ENCODE peak calls at places on chromosomes 3 and 15, in seven cellular contexts. J is fibroblast of lung; D is GM12878; N is transverse colon; A is SK-N-MC; P is CD8-positive, alpha-beta memory T cell; X is CD8-positive, alpha-beta T cell. E is an unnamed sample.

GRCh38 chr15:45777781-45778180 is 143.0 kb downstream of the SQOR start:
- DNase-seq in X (no peak), D (no peak), P (no peak), A (no peak), N (no peak), J (no peak), E (no peak)

GRCh38 chr3:159978353-159978752 is 10.3 kb upstream of the IL12A start:
- DNase-seq in A (no peak), D (no peak), P (no peak), J (no peak), N (peak; percentile 42), X (no peak), E (no peak)

GRCh38 chr15:100778831-100779288 is 100.8 kb upstream of the ALDH1A3 start:
- DNase-seq in X (no peak), P (no peak), J (no peak), A (no peak), D (no peak), N (no peak), E (no peak)

GRCh38 chr3:50268703-50269451 is at the start of gene SEMA3B:
- DNase-seq in P (no peak), A (no peak), X (no peak), D (no peak), J (peak; percentile 29), N (peak; percentile 89), E (no peak)

GRCh38 chr3:9806688-9807589 is 3.1 kb upstream of the TTLL3 start:
- DNase-seq in N (no peak), J (no peak), A (no peak), X (no peak), P (no peak), D (no peak), E (no peak)

GRCh38 chr3:82978368-82978767 is 1216.9 kb upstream of the GBE1 start:
- DNase-seq in J (no peak), N (no peak), A (peak; percentile 57), P (no peak), X (no peak), D (no peak), E (no peak)

GRCh38 chr3:136250862-136251460 is 821 bp downstream of the PCCB start:
- DNase-seq in P (peak; percentile 14), X (peak; percentile 10), D (peak; percentile 16), J (peak; percentile 64), N (peak; percentile 69), A (no peak), E (no peak)

GRCh38 chr15:42863572-42864239 is 56.9 kb downstream of the TTBK2 start:
- DNase-seq in P (no peak), J (peak; percentile 16), X (no peak), D (no peak), N (no peak), A (no peak), E (no peak)

GRCh38 chr3:146326875-146327543 is 76.1 kb upstream of the PLSCR4 start:
- DNase-seq in D (no peak), X (no peak), J (peak; percentile 61), A (no peak), P (no peak), N (peak; percentile 49), E (no peak)

GRCh38 chr15:89230277-89230676 is 8.9 kb upstream of the RLBP1 start:
- DNase-seq in X (no peak), A (no peak), P (no peak), D (no peak), N (no peak), J (no peak), E (no peak)

GRCh38 chr15:77786181-77786890 is 153.6 kb upstream of the LINGO1 start:
- DNase-seq in D (no peak), X (no peak), J (no peak), A (no peak), N (no peak), P (no peak), E (no peak)

GRCh38 chr3:499362-499761 is 302.8 kb downstream of the CHL1 start:
- DNase-seq in X (no peak), D (no peak), A (no peak), J (no peak), P (no peak), N (no peak), E (no peak)
- H3K9me3 ChIP-seq in X (no peaks in the 10 kb centered on the region), D (no peaks in the 10 kb centered on the region), A (no peaks in the 10 kb centered on the region), J (no peaks in the 10 kb centered on the region), P (no peaks in the 10 kb centered on the region), N (no peaks in the 10 kb centered on the region), E (no peaks in the 10 kb centered on the region)

GRCh38 chr15:26550880-26551279 is 222.0 kb downstream of the GABRB3 start:
- DNase-seq in J (no peak), D (no peak), A (no peak), X (no peak), N (no peak), P (no peak), E (no peak)
- H3K9me3 ChIP-seq in J (no peaks in the 10 kb centered on the region), D (no peaks in the 10 kb centered on the region), A (no peaks in the 10 kb centered on the region), X (no peaks in the 10 kb centered on the region), N (no peaks in the 10 kb centered on the region), P (no peaks in the 10 kb centered on the region), E (no peaks in the 10 kb centered on the region)

DNA sequence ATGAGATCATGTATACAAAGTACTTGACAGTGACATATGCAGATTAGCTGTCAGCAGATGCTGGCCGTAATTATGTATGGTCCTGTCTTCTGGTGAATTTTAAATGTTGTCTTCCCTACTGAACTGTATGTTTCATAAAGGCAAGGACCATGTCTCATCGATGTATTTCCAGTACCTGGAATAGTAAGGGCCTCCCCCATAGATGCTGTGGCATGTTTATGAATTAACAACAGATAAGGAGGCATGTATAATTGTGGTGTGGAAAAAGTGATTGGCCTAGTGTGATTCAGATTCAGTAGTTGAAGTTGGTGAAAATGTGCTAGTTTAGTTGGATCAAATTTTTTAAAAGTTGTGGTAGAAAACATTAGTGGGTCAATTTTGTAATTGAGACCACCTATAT is 202.7 kb upstream of the SLC2A2 start:
- DNase-seq in P (no peak), X (no peak), D (no peak), N (no peak), A (no peak), J (no peak), E (no peak)
- H3K9me3 ChIP-seq in P (no peaks in the 10 kb centered on the region), X (no peaks in the 10 kb centered on the region), D (peaks cover 15% of the 10 kb centered on the region), N (no peaks in the 10 kb centered on the region), A (no peaks in the 10 kb centered on the region), J (no peaks in the 10 kb centered on the region), E (no peaks in the 10 kb centered on the region)

DNA sequence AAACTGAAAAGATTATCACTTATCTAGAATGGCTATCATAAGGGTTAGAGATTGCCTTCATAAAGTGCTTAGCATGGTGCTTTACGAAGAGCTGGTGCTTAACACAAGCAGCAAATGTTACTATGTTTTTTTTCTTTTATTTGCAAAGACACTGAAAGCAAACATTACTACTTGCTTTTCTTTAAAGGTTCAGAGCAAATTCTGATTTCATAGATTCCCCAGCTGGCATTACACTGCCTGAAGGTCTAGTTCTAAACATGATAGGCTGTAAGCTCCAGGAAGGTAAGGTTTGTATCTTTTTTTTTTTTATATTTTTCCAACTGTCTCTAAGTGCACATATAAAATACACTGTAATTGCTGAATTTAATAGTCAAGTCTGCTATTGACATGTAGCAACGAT is 71.9 kb downstream of the UQCC5 start:
- DNase-seq in N (no peak), D (no peak), J (no peak), P (no peak), X (no peak), A (no peak), E (no peak)
- H3K9me3 ChIP-seq in N (no peaks in the 10 kb centered on the region), D (no peaks in the 10 kb centered on the region), J (no peaks in the 10 kb centered on the region), P (no peaks in the 10 kb centered on the region), X (no peaks in the 10 kb centered on the region), A (no peaks in the 10 kb centered on the region), E (no peaks in the 10 kb centered on the region)

DNA sequence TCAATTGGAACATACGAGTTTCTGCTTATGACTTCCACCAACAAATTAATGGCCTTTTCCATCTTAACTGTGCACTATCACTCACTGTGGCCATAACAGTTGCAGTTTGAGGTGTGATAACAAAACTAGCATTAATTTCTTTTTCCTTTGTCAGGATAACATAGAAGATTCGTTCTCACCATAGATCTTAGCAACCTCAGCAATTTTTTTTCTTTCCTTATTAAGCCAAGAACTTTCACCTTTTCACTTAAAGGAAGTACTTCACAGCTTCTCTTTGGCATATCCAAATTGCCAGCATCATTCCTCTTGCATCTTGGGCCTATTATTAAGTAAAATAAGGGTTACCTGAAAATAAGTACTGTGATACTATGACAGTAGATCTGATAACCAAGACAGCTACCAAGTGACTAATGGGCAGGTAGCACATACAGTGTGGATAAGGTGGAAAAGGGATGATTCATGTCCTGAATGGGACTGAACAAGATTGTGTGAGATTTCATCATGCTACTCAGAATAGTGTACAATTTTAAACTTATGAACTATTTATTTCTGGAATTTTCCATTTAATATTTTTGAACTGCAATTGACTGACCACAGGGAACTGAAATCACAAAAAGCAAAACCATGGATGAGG is 46.6 kb downstream of the CEP70 start:
- DNase-seq in J (no peak), X (no peak), D (no peak), N (no peak), A (no peak), P (no peak), E (no peak)
- H3K9me3 ChIP-seq in J (no peaks in the 10 kb centered on the region), X (peaks cover 10% of the 10 kb centered on the region), D (peaks cover 5% of the 10 kb centered on the region), N (peaks cover 22% of the 10 kb centered on the region), A (peaks cover 9% of the 10 kb centered on the region), P (peaks cover 8% of the 10 kb centered on the region), E (peaks cover 5% of the 10 kb centered on the region)

GRCh38 chr3:62260655-62261054 is 112.7 kb downstream of the FEZF2 start:
- DNase-seq in X (no peak), A (no peak), P (no peak), N (no peak), J (no peak), D (no peak), E (no peak)
- H3K9me3 ChIP-seq in X (no peaks in the 10 kb centered on the region), A (no peaks in the 10 kb centered on the region), P (no peaks in the 10 kb centered on the region), N (no peaks in the 10 kb centered on the region), J (no peaks in the 10 kb centered on the region), D (no peaks in the 10 kb centered on the region), E (no peaks in the 10 kb centered on the region)

DNA sequence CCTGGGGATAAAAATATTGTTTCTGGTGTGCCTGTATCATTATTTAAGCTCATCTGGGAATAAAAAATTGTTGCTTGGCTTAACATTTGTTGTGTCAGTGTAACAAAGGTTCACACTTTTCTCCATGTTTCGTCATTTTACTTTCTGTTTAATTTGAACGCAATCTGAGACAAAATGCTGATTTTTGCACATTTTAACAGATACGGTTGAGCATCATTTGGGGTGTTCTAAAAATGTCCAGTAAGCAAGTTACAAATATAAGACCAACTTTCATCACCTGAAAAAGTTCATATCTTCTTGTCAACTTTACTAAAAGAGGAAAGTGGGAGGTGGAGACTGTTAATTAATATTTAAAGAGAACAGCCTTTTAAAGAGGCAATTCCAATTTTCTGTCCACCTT is 134.8 kb upstream of the CNTN4 start:
- DNase-seq in A (no peak), P (no peak), J (no peak), D (no peak), N (no peak), X (no peak), E (no peak)
- H3K9me3 ChIP-seq in A (no peaks in the 10 kb centered on the region), P (no peaks in the 10 kb centered on the region), J (no peaks in the 10 kb centered on the region), D (no peaks in the 10 kb centered on the region), N (no peaks in the 10 kb centered on the region), X (peaks cover 3% of the 10 kb centered on the region), E (no peaks in the 10 kb centered on the region)